ENCODE peak calls at places on chromosomes 3 and 15, in six cellular contexts. J, W, T, Y, E and C are unnamed samples.

GRCh38 chr3:50268703-50269451 is at the start of gene SEMA3B:
- DNase-seq in J (peak), W (peak), T (peak), Y (peak), E (no peak), C (no peak)

GRCh38 chr3:135762188-135762853 is 203.2 kb upstream of the PPP2R3A start:
- DNase-seq in J (no peak), W (no peak), T (no peak), Y (no peak), E (no peak), C (no peak)

GRCh38 chr3:142963266-142964149 is at the start of gene PAQR9:
- DNase-seq in J (peak), W (peak), T (no peak), Y (peak), E (peak), C (peak)

GRCh38 chr3:60303160-60303559 is 948.1 kb downstream of the FHIT start:
- DNase-seq in J (peak), W (no peak), T (peak), Y (no peak), E (no peak), C (no peak)

GRCh38 chr15:68313501-68314390 is 36.2 kb downstream of the FEM1B start:
- DNase-seq in J (no peak), W (no peak), T (no peak), Y (no peak), E (no peak), C (no peak)

GRCh38 chr3:64291345-64291744 is 66.1 kb upstream of the PRICKLE2 start:
- DNase-seq in J (peak), W (peak), T (peak), Y (peak), E (no peak), C (no peak)

GRCh38 chr15:50542051-50542450 is 4.4 kb downstream of the USP50 start:
- DNase-seq in J (peak), W (no peak), T (peak), Y (no peak), E (no peak), C (no peak)

GRCh38 chr15:101145362-101145761 is 106.5 kb downstream of the CHSY1 start:
- DNase-seq in J (no peak), W (no peak), T (no peak), Y (no peak), E (peak), C (no peak)

GRCh38 chr3:47010050-47010712 is 30.7 kb downstream of the NBEAL2 start:
- DNase-seq in J (no peak), W (no peak), T (no peak), Y (no peak), E (no peak), C (no peak)

GRCh38 chr3:21936207-21936606 is 185.2 kb upstream of the ZNF385D start:
- DNase-seq in J (no peak), W (no peak), T (no peak), Y (no peak), E (no peak), C (no peak)

GRCh38 chr3:55183259-55183658 is 255.4 kb upstream of the LRTM1 start:
- DNase-seq in J (no peak), W (no peak), T (no peak), Y (no peak), E (no peak), C (no peak)

GRCh38 chr3:66010348-66011097 is 28.2 kb downstream of the MAGI1 start:
- DNase-seq in J (no peak), W (no peak), T (no peak), Y (no peak), E (no peak), C (no peak)

GRCh38 chr3:194306109-194306686 is 44.9 kb downstream of the CPN2 start:
- DNase-seq in J (no peak), W (no peak), T (no peak), Y (no peak), E (no peak), C (no peak)

GRCh38 chr3:70774641-70775040 is 462.2 kb upstream of the MDFIC2 start:
- DNase-seq in J (peak), W (no peak), T (no peak), Y (no peak), E (no peak), C (no peak)

GRCh38 chr3:197026481-197026866 is 3.1 kb downstream of the MELTF start:
- DNase-seq in J (no peak), W (no peak), T (no peak), Y (no peak), E (no peak), C (peak)

GRCh38 chr3:52650437-52650836 is 35.3 kb downstream of the PBRM1 start:
- DNase-seq in J (no peak), W (no peak), T (no peak), Y (no peak), E (no peak), C (no peak)

GRCh38 chr3:86180696-86181095 is 810.3 kb downstream of the VGLL3 start:
- DNase-seq in J (no peak), W (peak), T (no peak), Y (no peak), E (no peak), C (peak)

GRCh38 chr3:65560133-65560532 is 478.6 kb downstream of the MAGI1 start:
- DNase-seq in J (no peak), W (no peak), T (no peak), Y (no peak), E (no peak), C (no peak)

GRCh38 chr3:22620498-22620897 is 582.6 kb upstream of the UBE2E2 start:
- DNase-seq in J (no peak), W (no peak), T (no peak), Y (no peak), E (no peak), C (no peak)

GRCh38 chr15:66231421-66232266 is 21.9 kb downstream of the MEGF11 start:
- DNase-seq in J (peak), W (no peak), T (no peak), Y (no peak), E (no peak), C (no peak)

GRCh38 chr3:184765730-184766074 is 46.3 kb upstream of the VPS8 start:
- DNase-seq in J (peak), W (no peak), T (no peak), Y (no peak), E (no peak), C (no peak)

GRCh38 chr3:39185959-39186691 is 6.3 kb downstream of the XIRP1 start:
- DNase-seq in J (no peak), W (no peak), T (no peak), Y (no peak), E (no peak), C (no peak)

GRCh38 chr3:177733936-177734335 is 536.7 kb upstream of the TBL1XR1 start:
- DNase-seq in J (no peak), W (no peak), T (no peak), Y (no peak), E (no peak), C (no peak)

GRCh38 chr3:186826978-186827857 is 15.3 kb upstream of the ADIPOQ start:
- DNase-seq in J (peak), W (peak), T (peak), Y (peak), E (peak), C (peak)

GRCh38 chr3:186825294-186825821 is 17.2 kb upstream of the ADIPOQ start:
- DNase-seq in J (peak), W (no peak), T (peak), Y (peak), E (peak), C (peak)

GRCh38 chr3:186826316-186826977 is 16.1 kb upstream of the ADIPOQ start:
- DNase-seq in J (no peak), W (no peak), T (no peak), Y (no peak), E (no peak), C (no peak)

GRCh38 chr3:186823391-186823790 is 17.1 kb upstream of the RFC4 start:
- DNase-seq in J (peak), W (no peak), T (peak), Y (no peak), E (peak), C (no peak)

GRCh38 chr3:186824430-186825139 is 17.9 kb upstream of the ADIPOQ start:
- DNase-seq in J (no peak), W (no peak), T (no peak), Y (no peak), E (no peak), C (no peak)
- H3K4me3 ChIP-seq in J (peak), W (no peak), T (no peak), Y (no peak), E (no peak), C (no peak)

DNA sequence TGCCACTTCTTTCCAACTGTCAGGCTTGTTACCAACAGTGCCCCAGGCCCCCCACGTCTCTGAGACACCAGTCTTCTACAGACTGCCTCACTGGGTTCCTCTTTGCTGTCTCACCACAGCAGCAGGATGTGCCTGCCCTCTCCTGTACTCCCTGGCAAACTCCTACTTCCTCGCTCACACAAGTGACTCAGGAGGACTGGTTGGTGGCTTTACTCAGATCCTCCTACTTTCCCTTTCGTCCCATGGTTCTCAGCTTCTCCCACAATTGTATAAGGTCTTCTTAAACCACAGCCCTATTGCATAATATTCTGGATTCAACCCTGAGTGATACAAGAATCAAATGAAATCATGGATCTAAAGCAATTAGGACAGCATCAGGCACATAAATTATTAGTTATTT is 246.6 kb upstream of the PROK2 start:
- DNase-seq in J (peak), W (no peak), T (peak), Y (peak), E (no peak), C (no peak)
- TF ChIP-seq CTCF in J (no peak), W (no peak), T (peak), Y (no peak), E (no peak), C (no peak)

DNA sequence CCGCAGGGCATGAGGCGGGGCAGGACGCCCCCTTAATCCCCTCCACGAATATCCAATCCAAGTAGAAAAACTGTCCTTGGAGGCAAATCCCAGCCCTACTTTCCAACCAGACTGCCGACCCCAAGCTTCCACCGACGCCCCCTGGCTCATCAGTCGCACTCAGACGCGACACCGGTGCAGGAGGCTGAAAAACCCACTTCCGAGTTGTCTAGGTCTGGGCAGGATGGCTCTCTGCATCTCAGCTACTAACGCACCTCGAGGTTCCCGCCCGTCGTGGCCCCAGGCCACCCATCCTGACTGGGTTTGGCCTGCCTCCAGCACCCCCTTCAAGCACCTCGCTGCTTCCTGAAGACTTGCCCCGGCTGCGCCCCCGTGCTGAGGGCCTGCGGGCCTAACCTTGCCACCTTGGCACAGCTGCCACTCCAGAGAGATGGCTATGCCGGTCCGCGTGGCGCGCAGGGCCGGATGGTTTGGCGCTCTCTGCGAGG is 15.5 kb downstream of the RGMA start:
- DNase-seq in J (no peak), W (no peak), T (no peak), Y (no peak), E (no peak), C (no peak)
- H3K4me3 ChIP-seq in J (peak), W (peak), T (no peak), Y (peak), E (no peak), C (peak)

DNA sequence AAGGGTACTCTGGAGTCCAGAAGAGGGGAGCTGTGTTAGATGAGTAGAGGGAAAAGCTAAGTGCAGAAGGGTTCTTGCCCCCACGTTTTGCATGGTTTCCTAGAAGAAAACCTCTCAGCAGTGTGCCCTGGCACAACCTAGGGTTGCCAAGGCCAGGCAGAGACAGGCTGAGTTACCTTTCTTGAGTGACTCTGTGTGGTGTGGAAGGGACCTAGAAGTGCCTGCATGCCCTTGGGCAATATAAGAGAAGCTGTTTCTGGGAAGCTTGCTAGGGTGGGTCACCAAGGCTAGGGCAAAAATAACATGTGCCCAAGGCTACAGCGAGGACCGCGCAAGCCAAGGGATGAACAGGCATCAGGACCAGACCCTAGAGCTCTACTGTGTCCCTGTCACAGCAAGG is 3.4 kb upstream of the SAMD7 start:
- DNase-seq in J (no peak), W (no peak), T (no peak), Y (no peak), E (no peak), C (no peak)
- TF ChIP-seq CTCF in J (no peak), W (no peak), T (no peak), Y (no peak), E (no peak), C (no peak)

GRCh38 chr3:37241880-37242279 is 67.5 kb upstream of the LRRFIP2 start:
- DNase-seq in J (no peak), W (no peak), T (no peak), Y (no peak), E (no peak), C (no peak)
- H3K4me3 ChIP-seq in J (no peak), W (peak), T (no peak), Y (peak), E (peak), C (no peak)

GRCh38 chr3:23810342-23811116 is 4.8 kb downstream of the UBE2E1 start:
- DNase-seq in J (no peak), W (peak), T (peak), Y (peak), E (peak), C (peak)
- TF ChIP-seq CTCF in J (peak), W (peak), T (peak), Y (peak), E (no peak), C (no peak)